ENCODE peak calls at places on chromosomes 16 and 17, in nine cellular contexts. T, M, Q, P, H, G, V, U and A are unnamed samples.

GRCh38 chr16:68370921-68371651 is 60.3 kb downstream of the PRMT7 start:
- DNase-seq in T (no peak), Q (no peak), H (peak; percentile 74), U (no peak), M (no peak), G (no peak), V (no peak), P (no peak), A (peak; percentile 44)

GRCh38 chr17:65670667-65671371 is 109.4 kb upstream of the AXIN2 start:
- DNase-seq in V (no peak), T (no peak), Q (no peak), H (no peak), M (no peak), U (no peak), P (no peak), G (no peak), A (no peak)

GRCh38 chr17:48631693-48632578 is 5.8 kb upstream of the HOXB9 start:
- DNase-seq in G (no peak), T (no peak), Q (no peak), M (no peak), H (no peak), P (no peak), U (no peak), V (peak; percentile 17), A (no peak)

GRCh38 chr16:49440156-49441065 is 66.8 kb downstream of the C16orf78 start:
- DNase-seq in P (no peak), M (no peak), V (no peak), U (no peak), Q (no peak), H (no peak), G (no peak), T (peak; percentile 20), A (no peak)

GRCh38 chr17:83053779-83054451 is 25.5 kb upstream of the METRNL start:
- DNase-seq in H (peak; percentile 34), G (peak; percentile 92), T (peak; percentile 75), V (peak; percentile 71), U (no peak), M (no peak), P (no peak), Q (no peak), A (peak; percentile 58)

GRCh38 chr16:12141556-12141955 is 165.0 kb downstream of the SNX29 start:
- DNase-seq in Q (no peak), U (no peak), P (no peak), H (no peak), M (peak; percentile 53), V (no peak), T (no peak), G (no peak), A (no peak)

GRCh38 chr17:78013683-78014467 is 55.4 kb downstream of the TNRC6C start:
- DNase-seq in U (peak; percentile 61), H (peak; percentile 59), V (peak; percentile 67), G (no peak), M (peak; percentile 49), P (peak; percentile 81), T (no peak), Q (peak; percentile 45), A (peak; percentile 75)

GRCh38 chr17:8964801-8965393 is 610 bp downstream of the PIK3R5 start:
- DNase-seq in Q (no peak), G (peak; percentile 85), P (no peak), V (peak; percentile 66), M (no peak), T (no peak), H (no peak), U (no peak), A (no peak)

GRCh38 chr16:24423332-24423731 is 116.0 kb upstream of the RBBP6 start:
- DNase-seq in G (no peak), V (no peak), H (no peak), Q (peak; percentile 7), U (no peak), P (no peak), T (no peak), M (peak; percentile 10), A (no peak)

GRCh38 chr17:17710728-17711541 is 29.7 kb downstream of the RAI1 start:
- DNase-seq in P (peak; percentile 81), Q (peak; percentile 76), V (no peak), G (no peak), H (no peak), M (peak; percentile 94), U (peak; percentile 89), T (peak; percentile 89), A (no peak)